ENCODE peak calls at places on chromosomes 2 and 18, in nine cellular contexts. N is mesenchymal stem cell; A is activated T-cell treated with anti-CD3 and anti-CD28 coated beads, Interleukin-2, amount 50 U/mL, for 48 hours; M is mesendoderm; P is Kasumi-1; J is tibial nerve; H is ACHN; E is cardiac fibroblast; R is iris pigment epithelial cell. W is an unnamed sample.

GRCh38 chr2:190110131-190110530 is 47.6 kb upstream of the MSTN start:
- DNase-seq in N (no peak), A (no peak), M (no peak), P (no peak), J (no peak), H (no peak), E (peak), R (peak), W (no peak)

GRCh38 chr2:109523121-109523520 is 90.6 kb downstream of the SEPTIN10 start:
- DNase-seq in N (no peak), A (no peak), M (no peak), P (no peak), J (no peak), H (no peak), E (no peak), R (no peak), W (no peak)

GRCh38 chr2:180359522-180360282 is 352.6 kb upstream of the CWC22 start:
- DNase-seq in N (no peak), A (no peak), M (peak), P (peak), J (no peak), H (peak), E (no peak), R (no peak), W (no peak)

GRCh38 chr2:217886720-217887309 is 116.0 kb downstream of the TNS1 start:
- DNase-seq in N (peak), A (peak), M (peak), P (peak), J (no peak), H (peak), E (peak), R (peak), W (peak)

GRCh38 chr2:99507964-99508818 is 18.4 kb upstream of the REV1 start:
- DNase-seq in N (no peak), A (no peak), M (no peak), P (no peak), J (no peak), H (no peak), E (no peak), R (no peak), W (no peak)

GRCh38 chr2:240142256-240142775 is 1.9 kb upstream of the OTOS start:
- DNase-seq in N (no peak), A (no peak), M (no peak), P (no peak), J (no peak), H (no peak), E (no peak), R (no peak), W (no peak)

GRCh38 chr18:49547701-49548100 is 14.2 kb upstream of the LIPG start:
- DNase-seq in N (no peak), A (no peak), M (no peak), P (no peak), J (no peak), H (no peak), E (no peak), R (peak), W (no peak)

GRCh38 chr2:54641988-54642387 is 81.5 kb upstream of the EML6 start:
- DNase-seq in N (no peak), A (no peak), M (no peak), P (no peak), J (no peak), H (no peak), E (no peak), R (no peak), W (no peak)

GRCh38 chr2:231764752-231765151 is 16.3 kb downstream of the PDE6D start:
- DNase-seq in N (no peak), A (no peak), M (no peak), P (no peak), J (no peak), H (peak), E (peak), R (peak), W (no peak)